ENCODE peak calls at places on chromosomes 11 and 22, in ten cellular contexts. T is PC-3, C is gastrocnemius medialis, Z is kidney, U is transverse colon, F is left lung, Y is esophagus squamous epithelium, W is psoas muscle, O is endothelial cell of umbilical vein, R is AG04450. B is an unnamed sample.

GRCh38 chr11:79437274-79437980 is 3.4 kb downstream of the TENM4 start:
- DNase-seq in T (no peak), W (peak), O (peak), Z (peak), Y (no peak), U (peak), R (no peak), C (peak), F (no peak), B (peak)

GRCh38 chr11:79263001-79263400 is 177.8 kb downstream of the TENM4 start:
- DNase-seq in O (no peak), F (no peak), Y (no peak), C (no peak), U (peak), Z (no peak), R (peak), T (no peak), W (no peak), B (no peak)

GRCh38 chr11:15194671-15195415 is 80.1 kb downstream of the INSC start:
- DNase-seq in Y (no peak), F (no peak), W (no peak), C (no peak), U (no peak), R (no peak), O (no peak), T (no peak), Z (no peak), B (no peak)

GRCh38 chr11:121657191-121657590 is 204.4 kb upstream of the SORL1-AS1 start:
- DNase-seq in F (no peak), C (no peak), W (no peak), T (no peak), R (no peak), Z (no peak), O (no peak), U (no peak), Y (no peak), B (no peak)

GRCh38 chr11:38402063-38402462 is 1804.0 kb upstream of the RAG2 start:
- DNase-seq in U (no peak), R (no peak), W (no peak), O (no peak), F (no peak), Y (no peak), Z (no peak), C (no peak), T (no peak), B (no peak)

GRCh38 chr11:70772950-70773349 is 374.6 kb downstream of the CTTN start:
- DNase-seq in R (no peak), F (no peak), Z (no peak), C (no peak), O (no peak), Y (no peak), U (no peak), W (no peak), T (no peak), B (no peak)

GRCh38 chr11:65502852-65503603 is 4.2 kb downstream of the MALAT1 start:
- DNase-seq in F (no peak), C (no peak), O (peak), U (no peak), R (no peak), T (no peak), W (no peak), Z (no peak), Y (no peak), B (no peak)

GRCh38 chr11:117535870-117536411 is 208.3 kb downstream of the CEP164 start:
- DNase-seq in Z (no peak), T (no peak), C (no peak), U (no peak), O (no peak), W (no peak), R (no peak), F (no peak), Y (no peak), B (no peak)

GRCh38 chr11:72836111-72836510 is 21.9 kb downstream of the ATG16L2 start:
- DNase-seq in W (peak), Y (no peak), C (no peak), O (peak), T (peak), Z (no peak), R (no peak), F (no peak), U (no peak), B (peak)

GRCh38 chr11:94759522-94759921 is 8.6 kb upstream of the AMOTL1 start:
- DNase-seq in W (no peak), C (no peak), O (no peak), F (no peak), Y (no peak), R (no peak), T (no peak), U (no peak), Z (no peak), B (no peak)

GRCh38 chr22:46280999-46281623 is 13.3 kb downstream of the TTC38 start:
- DNase-seq in W (no peak), C (peak), Y (no peak), U (peak), F (no peak), Z (no peak), R (no peak), O (no peak), T (no peak), B (peak)

GRCh38 chr11:86624366-86624765 is 48.0 kb downstream of the ME3 start:
- DNase-seq in U (no peak), O (no peak), F (no peak), C (no peak), Z (no peak), Y (no peak), T (no peak), W (no peak), R (no peak), B (no peak)

GRCh38 chr11:75939992-75940391 is 125.0 kb downstream of the UVRAG start:
- DNase-seq in T (no peak), R (no peak), U (no peak), F (no peak), Y (no peak), W (no peak), Z (no peak), C (no peak), O (no peak), B (no peak)

GRCh38 chr22:43941449-43941848 is 13.8 kb upstream of the SAMM50 start:
- DNase-seq in U (no peak), F (no peak), Y (no peak), T (no peak), R (no peak), Z (no peak), W (no peak), O (no peak), C (no peak), B (no peak)

GRCh38 chr22:43946391-43946680 is 8.9 kb upstream of the SAMM50 start:
- DNase-seq in Z (no peak), O (no peak), U (no peak), Y (no peak), T (no peak), R (no peak), C (no peak), F (no peak), W (no peak), B (no peak)

GRCh38 chr22:43944670-43945430 is 10.4 kb upstream of the SAMM50 start:
- DNase-seq in R (no peak), T (no peak), U (no peak), Y (no peak), W (no peak), F (no peak), C (no peak), O (no peak), Z (no peak), B (no peak)

GRCh38 chr22:43948836-43949235 is 6.4 kb upstream of the SAMM50 start:
- DNase-seq in C (no peak), U (no peak), Z (no peak), F (no peak), R (no peak), O (no peak), T (no peak), Y (no peak), W (no peak), B (no peak)

DNA sequence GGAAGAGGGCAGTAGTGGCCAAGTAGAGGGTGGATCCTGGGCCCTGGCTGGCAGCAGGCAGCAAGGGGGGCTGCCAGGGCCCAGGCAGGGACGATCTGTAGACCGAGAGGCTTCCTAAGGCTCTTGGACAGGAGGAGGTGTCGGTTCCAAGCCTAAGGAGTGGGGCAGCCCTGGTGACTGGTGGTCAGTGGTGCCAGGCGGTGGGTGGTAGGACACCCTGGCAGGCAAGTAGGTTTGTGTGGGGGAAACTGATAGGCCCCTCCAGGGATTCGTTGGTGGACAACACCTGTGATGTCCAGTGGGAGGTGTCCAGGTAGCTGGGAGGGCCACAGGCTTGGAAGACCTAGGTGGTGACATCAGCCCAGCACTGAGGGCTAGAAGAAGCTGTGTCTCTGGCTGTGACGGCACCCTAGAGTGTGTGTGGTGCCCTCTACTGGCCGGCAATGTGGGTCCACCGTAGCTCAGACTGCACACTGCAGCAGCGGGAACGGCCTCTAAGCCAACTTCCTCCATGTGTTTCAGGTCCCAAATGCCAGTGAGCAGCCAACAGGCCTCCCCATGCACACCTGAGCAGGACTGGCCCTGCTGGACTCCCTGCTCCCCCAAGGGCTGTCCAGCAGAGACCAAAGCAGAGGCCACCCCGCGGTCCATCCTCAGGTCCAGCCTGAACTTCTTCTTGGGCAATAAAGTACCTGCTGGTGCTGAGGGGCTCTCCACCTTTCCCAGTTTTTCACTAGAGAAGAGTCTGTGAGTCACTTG is 9.4 kb upstream of the SAMM50 start:
- DNase-seq in R (no peak), W (peak), F (peak), Y (no peak), Z (no peak), O (peak), T (peak), U (peak), C (peak), B (peak)
- TF ChIP-seq CTCF in R (peak), W (peak), F (peak), Y (peak), Z (peak), O (peak), T (peak), U (peak), C (peak), B (peak)

DNA sequence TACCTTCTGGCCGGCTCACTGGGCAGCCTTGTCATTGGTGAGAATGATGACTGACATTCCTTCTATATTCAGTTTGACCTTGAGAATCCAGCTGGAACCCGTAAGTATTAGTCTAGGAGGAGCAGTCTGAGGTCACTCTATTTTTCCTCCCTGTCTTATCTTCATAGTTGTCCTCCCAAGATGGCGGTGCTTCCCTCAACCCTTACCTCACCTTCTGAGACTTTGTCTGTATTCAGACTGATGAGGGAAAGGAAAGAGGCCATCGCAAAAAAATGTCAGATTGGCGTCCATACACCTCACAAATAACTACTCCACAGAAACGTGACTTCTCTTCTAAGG is 6.0 kb downstream of the KREMEN1 start:
- DNase-seq in U (no peak), F (no peak), Y (no peak), Z (no peak), T (no peak), O (no peak), C (no peak), R (no peak), W (no peak), B (no peak)
- H3K27ac ChIP-seq in U (peak), F (no peak), Y (peak), Z (peak), T (no peak), O (no peak), C (peak), R (no peak), W (peak), B (peak)

GRCh38 chr11:107830915-107831540 is 27.6 kb downstream of the SLC35F2 start:
- DNase-seq in Y (no peak), R (no peak), W (no peak), F (no peak), T (peak), O (peak), Z (no peak), U (no peak), C (no peak), B (no peak)
- TF ChIP-seq CTCF in Y (no peak), R (no peak), W (no peak), F (no peak), T (no peak), O (no peak), Z (no peak), U (no peak), C (no peak), B (no peak)

GRCh38 chr11:62610814-62611704 is 1.5 kb downstream of the EML3 start:
- DNase-seq in Z (peak), R (no peak), C (no peak), F (no peak), O (no peak), Y (no peak), T (no peak), U (no peak), W (no peak), B (no peak)
- H3K27ac ChIP-seq in Z (peak), R (peak), C (peak), F (peak), O (peak), Y (peak), T (no peak), U (peak), W (peak), B (peak)

B was measured in lower lobe of right lung.